ENCODE peak calls at places on chromosomes 5 and 9, in seven cellular contexts. E is CD8-positive, alpha-beta memory T cell; V is ACHN; W is cerebellar cortex; C is GM04504; R is stimulated activated CD4-positive, alpha-beta T cell treated with anti-CD3 and anti-CD28 coated beads, Interleukin-1b, Interleukin-23, amount 100 ng/mL, for 48 hours; Q is ELR. H is an unnamed sample.
A peak's percentile ranks its signal among the peaks of the same experiment; 100 is the strongest.

GRCh38 chr5:65086234-65086886 is 317.6 kb downstream of the CWC27 start:
- DNase-seq in E (no peak), V (no peak), W (peak; percentile 31), C (no peak), R (no peak), Q (peak; percentile 17), H (no peak)

GRCh38 chr5:131224387-131225191 is 39.3 kb upstream of the CDC42SE2 start:
- DNase-seq in E (peak; percentile 24), V (no peak), W (no peak), C (no peak), R (no peak), Q (no peak), H (no peak)

GRCh38 chr5:124162782-124163532 is 583.5 kb downstream of the ZNF608 start:
- DNase-seq in E (no peak), V (no peak), W (peak; percentile 14), C (no peak), R (no peak), Q (peak; percentile 1), H (no peak)

GRCh38 chr5:54909911-54910870 is 75.2 kb downstream of the ESM1 start:
- DNase-seq in E (no peak), V (no peak), W (no peak), C (no peak), R (no peak), Q (peak; percentile 36), H (peak; percentile 17)

GRCh38 chr5:91839232-91839631 is 456.1 kb upstream of the ARRDC3 start:
- DNase-seq in E (no peak), V (no peak), W (no peak), C (no peak), R (no peak), Q (no peak), H (no peak)

GRCh38 chr5:122354293-122354692 is 42.3 kb downstream of the SNCAIP start:
- DNase-seq in E (no peak), V (no peak), W (no peak), C (no peak), R (no peak), Q (no peak), H (no peak)

GRCh38 chr5:74256947-74257573 is 383.5 kb downstream of the ENC1 start:
- DNase-seq in E (no peak), V (no peak), W (no peak), C (no peak), R (no peak), Q (no peak), H (no peak)

GRCh38 chr5:134005415-134006118 is 792 bp upstream of the VDAC1 start:
- DNase-seq in E (no peak), V (no peak), W (no peak), C (peak; percentile 33), R (no peak), Q (no peak), H (no peak)

GRCh38 chr5:158695595-158696330 is 404.0 kb downstream of the EBF1 start:
- DNase-seq in E (peak; percentile 44), V (peak; percentile 50), W (peak; percentile 78), C (peak; percentile 77), R (peak; percentile 59), Q (peak; percentile 61), H (peak; percentile 72)

GRCh38 chr5:7811715-7812114 is 39.2 kb downstream of the CFAP90 start:
- DNase-seq in E (no peak), V (no peak), W (no peak), C (no peak), R (no peak), Q (no peak), H (no peak)

GRCh38 chr9:134955156-134955555 is 37.4 kb upstream of the FCN1 start:
- DNase-seq in E (no peak), V (no peak), W (no peak), C (no peak), R (no peak), Q (no peak), H (no peak)

GRCh38 chr9:35660966-35661413 is 2.9 kb downstream of the CCDC107 start:
- DNase-seq in E (no peak), V (peak; percentile 29), W (peak; percentile 91), C (no peak), R (no peak), Q (peak; percentile 46), H (peak; percentile 51)

GRCh38 chr5:147565524-147565923 is 55.7 kb upstream of the DPYSL3 start:
- DNase-seq in E (no peak), V (no peak), W (no peak), C (no peak), R (no peak), Q (peak; percentile 78), H (peak; percentile 43)

GRCh38 chr5:114702731-114703130 is 340.9 kb downstream of the KCNN2 start:
- DNase-seq in E (no peak), V (no peak), W (no peak), C (no peak), R (no peak), Q (no peak), H (no peak)

GRCh38 chr5:67417839-67418238 is 221.2 kb upstream of the CD180 start:
- DNase-seq in E (no peak), V (no peak), W (no peak), C (no peak), R (no peak), Q (no peak), H (no peak)

GRCh38 chr5:2782658-2783057 is 31.2 kb upstream of the IRX2 start:
- DNase-seq in E (no peak), V (no peak), W (no peak), C (no peak), R (no peak), Q (no peak), H (no peak)

GRCh38 chr9:112556497-112557085 is 70.0 kb downstream of the KIAA1958 start:
- DNase-seq in E (no peak), V (peak; percentile 27), W (no peak), C (peak; percentile 49), R (no peak), Q (peak; percentile 86), H (peak; percentile 31)

H was measured in MCF 10A.